ENCODE peak calls at places on chromosomes 13 and 19, in ten cellular contexts. One of them, this sample, is unnamed.

GRCh38 chr13:99750951-99751350 is 220.6 kb downstream of the ZIC5 start:
- DNase-seq in neural crest cell: no peak
- DNase-seq in NCI-H2081: no peak
- DNase-seq in EL: no peak
- DNase-seq in Right ventricle myocardium superior: no peak
- DNase-seq in islet precursor cell: peak
- DNase-seq in stimulated activated CD4-positive, alpha-beta T cell treated with anti-CD3 and anti-CD28 coated beads, Interleukin-2, amount 100 ng/mL, for 48 hours: no peak
- DNase-seq in T-helper 9 cell: no peak
- DNase-seq in ELF-1: no peak
- DNase-seq in NCI-H510A: no peak
- DNase-seq in this sample: no peak

GRCh38 chr19:17292301-17293074 is 10.7 kb downstream of the ABHD8 start:
- DNase-seq in neural crest cell: peak
- DNase-seq in NCI-H2081: no peak
- DNase-seq in EL: peak
- DNase-seq in Right ventricle myocardium superior: peak
- DNase-seq in islet precursor cell: peak
- DNase-seq in stimulated activated CD4-positive, alpha-beta T cell treated with anti-CD3 and anti-CD28 coated beads, Interleukin-2, amount 100 ng/mL, for 48 hours: peak
- DNase-seq in T-helper 9 cell: peak
- DNase-seq in ELF-1: peak
- DNase-seq in NCI-H510A: no peak
- DNase-seq in this sample: peak

GRCh38 chr19:40803857-40804782 is 5.1 kb downstream of the EGLN2 start:
- DNase-seq in neural crest cell: no peak
- DNase-seq in NCI-H2081: no peak
- DNase-seq in EL: no peak
- DNase-seq in Right ventricle myocardium superior: peak
- DNase-seq in islet precursor cell: no peak
- DNase-seq in stimulated activated CD4-positive, alpha-beta T cell treated with anti-CD3 and anti-CD28 coated beads, Interleukin-2, amount 100 ng/mL, for 48 hours: no peak
- DNase-seq in T-helper 9 cell: peak
- DNase-seq in ELF-1: no peak
- DNase-seq in NCI-H510A: no peak
- DNase-seq in this sample: peak

GRCh38 chr13:110661256-110661655 is 44.7 kb downstream of the CARS2 start:
- DNase-seq in neural crest cell: no peak
- DNase-seq in NCI-H2081: no peak
- DNase-seq in EL: no peak
- DNase-seq in Right ventricle myocardium superior: no peak
- DNase-seq in islet precursor cell: no peak
- DNase-seq in stimulated activated CD4-positive, alpha-beta T cell treated with anti-CD3 and anti-CD28 coated beads, Interleukin-2, amount 100 ng/mL, for 48 hours: no peak
- DNase-seq in T-helper 9 cell: no peak
- DNase-seq in ELF-1: no peak
- DNase-seq in NCI-H510A: no peak
- DNase-seq in this sample: no peak

GRCh38 chr19:16034180-16034579 is 42.1 kb upstream of the TPM4 start:
- DNase-seq in neural crest cell: no peak
- DNase-seq in NCI-H2081: no peak
- DNase-seq in EL: no peak
- DNase-seq in Right ventricle myocardium superior: no peak
- DNase-seq in islet precursor cell: no peak
- DNase-seq in stimulated activated CD4-positive, alpha-beta T cell treated with anti-CD3 and anti-CD28 coated beads, Interleukin-2, amount 100 ng/mL, for 48 hours: no peak
- DNase-seq in T-helper 9 cell: no peak
- DNase-seq in ELF-1: no peak
- DNase-seq in NCI-H510A: no peak
- DNase-seq in this sample: no peak

GRCh38 chr19:51402117-51402516 is 11.7 kb upstream of the C19orf84 start:
- DNase-seq in neural crest cell: no peak
- DNase-seq in NCI-H2081: no peak
- DNase-seq in EL: no peak
- DNase-seq in Right ventricle myocardium superior: no peak
- DNase-seq in islet precursor cell: no peak
- DNase-seq in stimulated activated CD4-positive, alpha-beta T cell treated with anti-CD3 and anti-CD28 coated beads, Interleukin-2, amount 100 ng/mL, for 48 hours: no peak
- DNase-seq in T-helper 9 cell: no peak
- DNase-seq in ELF-1: no peak
- DNase-seq in NCI-H510A: no peak
- DNase-seq in this sample: no peak

GRCh38 chr13:109271991-109272454 is 514.4 kb downstream of the IRS2 start:
- DNase-seq in neural crest cell: no peak
- DNase-seq in NCI-H2081: no peak
- DNase-seq in EL: no peak
- DNase-seq in Right ventricle myocardium superior: no peak
- DNase-seq in islet precursor cell: no peak
- DNase-seq in stimulated activated CD4-positive, alpha-beta T cell treated with anti-CD3 and anti-CD28 coated beads, Interleukin-2, amount 100 ng/mL, for 48 hours: no peak
- DNase-seq in T-helper 9 cell: no peak
- DNase-seq in ELF-1: peak
- DNase-seq in NCI-H510A: no peak
- DNase-seq in this sample: peak

GRCh38 chr19:18541992-18542935 is 1.1 kb downstream of the FKBP8 start:
- DNase-seq in neural crest cell: no peak
- DNase-seq in NCI-H2081: no peak
- DNase-seq in EL: no peak
- DNase-seq in Right ventricle myocardium superior: no peak
- DNase-seq in islet precursor cell: no peak
- DNase-seq in stimulated activated CD4-positive, alpha-beta T cell treated with anti-CD3 and anti-CD28 coated beads, Interleukin-2, amount 100 ng/mL, for 48 hours: no peak
- DNase-seq in T-helper 9 cell: peak
- DNase-seq in ELF-1: no peak
- DNase-seq in NCI-H510A: no peak
- DNase-seq in this sample: peak

GRCh38 chr13:71831716-71832115 is 35.3 kb downstream of the DACH1 start:
- DNase-seq in neural crest cell: no peak
- DNase-seq in NCI-H2081: no peak
- DNase-seq in EL: no peak
- DNase-seq in Right ventricle myocardium superior: no peak
- DNase-seq in islet precursor cell: no peak
- DNase-seq in stimulated activated CD4-positive, alpha-beta T cell treated with anti-CD3 and anti-CD28 coated beads, Interleukin-2, amount 100 ng/mL, for 48 hours: no peak
- DNase-seq in T-helper 9 cell: no peak
- DNase-seq in ELF-1: peak
- DNase-seq in NCI-H510A: no peak
- DNase-seq in this sample: no peak

GRCh38 chr13:108269601-108270328 is at the start of gene TNFSF13B:
- DNase-seq in neural crest cell: no peak
- DNase-seq in NCI-H2081: no peak
- DNase-seq in EL: peak
- DNase-seq in Right ventricle myocardium superior: peak
- DNase-seq in islet precursor cell: peak
- DNase-seq in stimulated activated CD4-positive, alpha-beta T cell treated with anti-CD3 and anti-CD28 coated beads, Interleukin-2, amount 100 ng/mL, for 48 hours: peak
- DNase-seq in T-helper 9 cell: peak
- DNase-seq in ELF-1: peak
- DNase-seq in NCI-H510A: no peak
- DNase-seq in this sample: peak

GRCh38 chr19:16133818-16134217 is 9.7 kb upstream of the HSH2D start:
- DNase-seq in neural crest cell: no peak
- DNase-seq in NCI-H2081: no peak
- DNase-seq in EL: no peak
- DNase-seq in Right ventricle myocardium superior: no peak
- DNase-seq in islet precursor cell: no peak
- DNase-seq in stimulated activated CD4-positive, alpha-beta T cell treated with anti-CD3 and anti-CD28 coated beads, Interleukin-2, amount 100 ng/mL, for 48 hours: no peak
- DNase-seq in T-helper 9 cell: no peak
- DNase-seq in ELF-1: no peak
- DNase-seq in NCI-H510A: no peak
- DNase-seq in this sample: no peak

GRCh38 chr19:531753-532571 is at the start of gene CDC34:
- DNase-seq in neural crest cell: no peak
- DNase-seq in NCI-H2081: no peak
- DNase-seq in EL: no peak
- DNase-seq in Right ventricle myocardium superior: no peak
- DNase-seq in islet precursor cell: no peak
- DNase-seq in stimulated activated CD4-positive, alpha-beta T cell treated with anti-CD3 and anti-CD28 coated beads, Interleukin-2, amount 100 ng/mL, for 48 hours: no peak
- DNase-seq in T-helper 9 cell: no peak
- DNase-seq in ELF-1: no peak
- DNase-seq in NCI-H510A: no peak
- DNase-seq in this sample: peak

GRCh38 chr13:97999653-98000052 is 46.2 kb downstream of the IPO5 start:
- DNase-seq in neural crest cell: no peak
- DNase-seq in NCI-H2081: no peak
- DNase-seq in EL: no peak
- DNase-seq in Right ventricle myocardium superior: no peak
- DNase-seq in islet precursor cell: no peak
- DNase-seq in stimulated activated CD4-positive, alpha-beta T cell treated with anti-CD3 and anti-CD28 coated beads, Interleukin-2, amount 100 ng/mL, for 48 hours: no peak
- DNase-seq in T-helper 9 cell: no peak
- DNase-seq in ELF-1: no peak
- DNase-seq in NCI-H510A: no peak
- DNase-seq in this sample: no peak

GRCh38 chr13:95002968-95003813 is 290.8 kb upstream of the SOX21 start:
- DNase-seq in neural crest cell: no peak
- DNase-seq in NCI-H2081: peak
- DNase-seq in EL: no peak
- DNase-seq in Right ventricle myocardium superior: no peak
- DNase-seq in islet precursor cell: no peak
- DNase-seq in stimulated activated CD4-positive, alpha-beta T cell treated with anti-CD3 and anti-CD28 coated beads, Interleukin-2, amount 100 ng/mL, for 48 hours: no peak
- DNase-seq in T-helper 9 cell: no peak
- DNase-seq in ELF-1: peak
- DNase-seq in NCI-H510A: peak
- DNase-seq in this sample: no peak

GRCh38 chr13:46050771-46051170 is 1.8 kb downstream of the ZC3H13 start:
- DNase-seq in neural crest cell: no peak
- DNase-seq in NCI-H2081: no peak
- DNase-seq in EL: no peak
- DNase-seq in Right ventricle myocardium superior: no peak
- DNase-seq in islet precursor cell: no peak
- DNase-seq in stimulated activated CD4-positive, alpha-beta T cell treated with anti-CD3 and anti-CD28 coated beads, Interleukin-2, amount 100 ng/mL, for 48 hours: no peak
- DNase-seq in T-helper 9 cell: no peak
- DNase-seq in ELF-1: no peak
- DNase-seq in NCI-H510A: no peak
- DNase-seq in this sample: no peak

GRCh38 chr13:100608906-100609305 is 20.3 kb upstream of the GGACT start:
- DNase-seq in neural crest cell: no peak
- DNase-seq in NCI-H2081: no peak
- DNase-seq in EL: no peak
- DNase-seq in Right ventricle myocardium superior: no peak
- DNase-seq in islet precursor cell: no peak
- DNase-seq in stimulated activated CD4-positive, alpha-beta T cell treated with anti-CD3 and anti-CD28 coated beads, Interleukin-2, amount 100 ng/mL, for 48 hours: no peak
- DNase-seq in T-helper 9 cell: no peak
- DNase-seq in ELF-1: no peak
- DNase-seq in NCI-H510A: no peak
- DNase-seq in this sample: no peak